ENCODE peak calls at places on chromosomes 7 and 10, in five cellular contexts. C is left ventricle myocardium inferior, S is stomach, G is HCT116, Q is A673. L is an unnamed sample. For H3K4me1, the result is how much of the 10 kb centered on the place peaks cover.

GRCh38 chr7:86687831-86688230 is 44.1 kb downstream of the GRM3 start:
- DNase-seq in C (no peak), S (no peak), G (no peak), Q (no peak), L (no peak)

GRCh38 chr10:107548301-107548700 is 383.8 kb upstream of the SORCS1 start:
- DNase-seq in C (no peak), S (no peak), G (no peak), Q (no peak), L (no peak)

GRCh38 chr10:44006826-44007225 is 358.1 kb upstream of the ZNF32 start:
- DNase-seq in C (no peak), S (no peak), G (no peak), Q (no peak), L (no peak)

GRCh38 chr10:106660550-106660949 is 504.0 kb downstream of the SORCS1 start:
- DNase-seq in C (no peak), S (no peak), G (no peak), Q (no peak), L (no peak)

GRCh38 chr10:124252097-124252715 is 158.8 kb upstream of the CHST15 start:
- DNase-seq in C (no peak), S (no peak), G (no peak), Q (no peak), L (no peak)

GRCh38 chr7:19772323-19772722 is 1.1 kb downstream of the TMEM196 start:
- DNase-seq in C (no peak), S (no peak), G (no peak), Q (no peak), L (no peak)

GRCh38 chr10:97362310-97363033 is 27.9 kb upstream of the FRAT2 start:
- DNase-seq in C (no peak), S (no peak), G (no peak), Q (no peak), L (no peak)

GRCh38 chr10:19505320-19506092 is 310.7 kb upstream of the PLXDC2 start:
- DNase-seq in C (no peak), S (no peak), G (no peak), Q (no peak), L (no peak)

GRCh38 chr7:28732037-28732869 is 225.9 kb downstream of the TRIL start:
- DNase-seq in C (no peak), S (no peak), G (no peak), Q (peak), L (no peak)

GRCh38 chr7:38232475-38233366 is 40.7 kb downstream of the TARP start:
- DNase-seq in C (no peak), S (peak), G (no peak), Q (no peak), L (no peak)

GRCh38 chr10:34899161-34899560 is 84.1 kb upstream of the PARD3 start:
- DNase-seq in C (no peak), S (no peak), G (no peak), Q (no peak), L (no peak)

GRCh38 chr7:107938448-107939250 is 47.7 kb downstream of the DLD start:
- DNase-seq in C (peak), S (no peak), G (no peak), Q (no peak), L (peak)

GRCh38 chr7:151695856-151696555 is 176.3 kb upstream of the RHEB start:
- DNase-seq in C (peak), S (no peak), G (no peak), Q (no peak), L (no peak)

DNA sequence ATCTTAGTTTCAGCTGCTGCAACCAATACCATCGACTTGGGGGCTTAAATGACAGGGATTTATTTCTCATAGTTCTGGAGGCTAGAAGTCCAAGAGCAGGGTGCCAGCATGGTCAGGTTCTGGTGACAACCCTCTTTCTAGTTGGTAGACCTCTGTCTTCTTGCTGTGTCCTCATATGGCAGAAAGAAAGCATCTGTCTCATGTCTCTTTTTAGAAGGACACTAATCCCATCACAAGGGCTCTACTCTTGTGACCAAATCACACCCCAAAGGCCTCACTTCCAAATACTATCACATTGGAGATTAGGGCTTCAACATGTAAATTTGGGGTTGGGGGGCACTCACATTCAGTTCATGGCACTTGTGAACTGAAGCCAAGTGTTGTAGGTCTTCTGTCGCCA is 146.4 kb downstream of the KIAA1217 start:
- DNase-seq in C (no peak), S (no peak), G (no peak), Q (no peak), L (no peak)
- H3K4me1 ChIP-seq in C (half or more), S (under half), G (under half), Q (half or more), L (under half)

GRCh38 chr7:155843426-155844018 is 31.3 kb upstream of the SHH start:
- DNase-seq in C (no peak), S (peak), G (no peak), Q (no peak), L (no peak)
- TF ChIP-seq CTCF in C (no peak), S (no peak), G (no peak), Q (no peak), L (no peak)

GRCh38 chr7:47332681-47333080 is 249.2 kb downstream of the TNS3 start:
- DNase-seq in C (no peak), S (no peak), G (no peak), Q (no peak), L (peak)
- H3K4me1 ChIP-seq in C (half or more), S (half or more), G (under half), Q (under half), L (half or more)

GRCh38 chr7:83366629-83367028 is 203.9 kb upstream of the PCLO start:
- DNase-seq in C (no peak), S (no peak), G (no peak), Q (peak), L (no peak)
- TF ChIP-seq CTCF in C (no peak), S (no peak), G (peak), Q (peak), L (no peak)

L was measured in right atrium auricular region.